ENCODE peak calls at places on chromosomes 16 and 17, in five cellular contexts. One of them, this sample, is unnamed. For H3K27me3, the result is how much of the 10 kb centered on the place peaks cover.

GRCh38 chr17:16486373-16487250 is 5.4 kb downstream of the LRRC75A start:
- DNase-seq in CD4-positive, alpha-beta T cell: no peak
- DNase-seq in cardiac muscle cell: peak
- DNase-seq in IMR-90: peak
- DNase-seq in suprapubic skin: peak
- DNase-seq in this sample: peak

GRCh38 chr17:79624658-79625478 is 14.0 kb upstream of the RBFOX3 start:
- DNase-seq in CD4-positive, alpha-beta T cell: no peak
- DNase-seq in cardiac muscle cell: no peak
- DNase-seq in IMR-90: no peak
- DNase-seq in suprapubic skin: peak
- DNase-seq in this sample: no peak

GRCh38 chr17:47949951-47950350 is 7.7 kb downstream of the PRR15L start:
- DNase-seq in CD4-positive, alpha-beta T cell: no peak
- DNase-seq in suprapubic skin: no peak
- DNase-seq in IMR-90: no peak
- DNase-seq in cardiac muscle cell: no peak
- DNase-seq in this sample: no peak

GRCh38 chr16:67730326-67730725 is 11.2 kb upstream of the GFOD2 start:
- DNase-seq in suprapubic skin: no peak
- DNase-seq in CD4-positive, alpha-beta T cell: no peak
- DNase-seq in cardiac muscle cell: no peak
- DNase-seq in IMR-90: no peak
- DNase-seq in this sample: no peak

GRCh38 chr17:39759204-39759603 is 21.5 kb downstream of the GRB7 start:
- DNase-seq in cardiac muscle cell: no peak
- DNase-seq in suprapubic skin: no peak
- DNase-seq in CD4-positive, alpha-beta T cell: no peak
- DNase-seq in IMR-90: no peak
- DNase-seq in this sample: no peak

GRCh38 chr17:64133546-64134215 is 3.7 kb upstream of the ERN1 start:
- DNase-seq in IMR-90: peak
- DNase-seq in cardiac muscle cell: peak
- DNase-seq in CD4-positive, alpha-beta T cell: no peak
- DNase-seq in suprapubic skin: no peak
- DNase-seq in this sample: peak

GRCh38 chr16:1414532-1415265 is at the start of gene UNKL:
- DNase-seq in cardiac muscle cell: peak
- DNase-seq in suprapubic skin: no peak
- DNase-seq in CD4-positive, alpha-beta T cell: peak
- DNase-seq in IMR-90: peak
- DNase-seq in this sample: peak

GRCh38 chr16:80656731-80657150 is 115.9 kb downstream of the DYNLRB2 start:
- DNase-seq in IMR-90: no peak
- DNase-seq in suprapubic skin: no peak
- DNase-seq in cardiac muscle cell: no peak
- DNase-seq in CD4-positive, alpha-beta T cell: peak
- DNase-seq in this sample: no peak

GRCh38 chr17:44496815-44497214 is 6.4 kb downstream of the GPATCH8 start:
- DNase-seq in suprapubic skin: no peak
- DNase-seq in CD4-positive, alpha-beta T cell: no peak
- DNase-seq in cardiac muscle cell: no peak
- DNase-seq in IMR-90: no peak
- DNase-seq in this sample: no peak

GRCh38 chr16:69930117-69930776 is 20.9 kb upstream of the CLEC18A start:
- DNase-seq in cardiac muscle cell: peak
- DNase-seq in CD4-positive, alpha-beta T cell: peak
- DNase-seq in suprapubic skin: peak
- DNase-seq in IMR-90: peak
- DNase-seq in this sample: peak

GRCh38 chr17:79907217-79907715 is 68.0 kb upstream of the CBX4 start:
- DNase-seq in IMR-90: no peak
- DNase-seq in cardiac muscle cell: no peak
- DNase-seq in suprapubic skin: no peak
- DNase-seq in CD4-positive, alpha-beta T cell: no peak
- DNase-seq in this sample: no peak

GRCh38 chr17:13362341-13363122 is 239.2 kb downstream of the HS3ST3A1 start:
- DNase-seq in cardiac muscle cell: no peak
- DNase-seq in CD4-positive, alpha-beta T cell: no peak
- DNase-seq in suprapubic skin: no peak
- DNase-seq in IMR-90: peak
- DNase-seq in this sample: peak

GRCh38 chr16:8641671-8642070 is 20.2 kb downstream of the METTL22 start:
- DNase-seq in cardiac muscle cell: no peak
- DNase-seq in IMR-90: no peak
- DNase-seq in suprapubic skin: no peak
- DNase-seq in CD4-positive, alpha-beta T cell: no peak
- DNase-seq in this sample: no peak

GRCh38 chr16:65604771-65605170 is 482.9 kb upstream of the CDH11 start:
- DNase-seq in suprapubic skin: no peak
- DNase-seq in CD4-positive, alpha-beta T cell: no peak
- DNase-seq in cardiac muscle cell: no peak
- DNase-seq in IMR-90: no peak
- DNase-seq in this sample: no peak

GRCh38 chr16:88413231-88413630 is 30.5 kb downstream of the ZNF469 start:
- DNase-seq in suprapubic skin: no peak
- DNase-seq in cardiac muscle cell: no peak
- DNase-seq in IMR-90: no peak
- DNase-seq in CD4-positive, alpha-beta T cell: no peak
- DNase-seq in this sample: no peak

GRCh38 chr16:88784074-88784855 is 755 bp downstream of the PIEZO1 start:
- DNase-seq in CD4-positive, alpha-beta T cell: no peak
- DNase-seq in IMR-90: peak
- DNase-seq in cardiac muscle cell: peak
- DNase-seq in suprapubic skin: peak
- DNase-seq in this sample: peak

GRCh38 chr17:52678211-52678610 is 519.7 kb upstream of the CA10 start:
- DNase-seq in cardiac muscle cell: no peak
- DNase-seq in CD4-positive, alpha-beta T cell: no peak
- DNase-seq in IMR-90: no peak
- DNase-seq in suprapubic skin: no peak
- DNase-seq in this sample: no peak

GRCh38 chr17:59370580-59371299 is 39.3 kb downstream of the YPEL2 start:
- DNase-seq in IMR-90: no peak
- DNase-seq in cardiac muscle cell: no peak
- DNase-seq in suprapubic skin: no peak
- DNase-seq in CD4-positive, alpha-beta T cell: no peak
- DNase-seq in this sample: no peak

GRCh38 chr17:17766351-17767095 is 70.3 kb downstream of the SREBF1 start:
- DNase-seq in suprapubic skin: no peak
- DNase-seq in IMR-90: no peak
- DNase-seq in CD4-positive, alpha-beta T cell: no peak
- DNase-seq in cardiac muscle cell: no peak
- DNase-seq in this sample: no peak

GRCh38 chr16:57987441-57988177 is 12.9 kb downstream of the ZNF319 start:
- DNase-seq in CD4-positive, alpha-beta T cell: no peak
- DNase-seq in cardiac muscle cell: no peak
- DNase-seq in suprapubic skin: no peak
- DNase-seq in IMR-90: no peak
- DNase-seq in this sample: no peak

GRCh38 chr17:3867106-3867505 is 21.1 kb upstream of the NCBP3 start:
- DNase-seq in cardiac muscle cell: no peak
- DNase-seq in IMR-90: no peak
- DNase-seq in CD4-positive, alpha-beta T cell: no peak
- DNase-seq in suprapubic skin: no peak
- DNase-seq in this sample: no peak

GRCh38 chr17:61415374-61416210 is 15.9 kb downstream of the TBX2 start:
- DNase-seq in IMR-90: peak
- DNase-seq in cardiac muscle cell: no peak
- DNase-seq in CD4-positive, alpha-beta T cell: no peak
- DNase-seq in suprapubic skin: peak
- DNase-seq in this sample: no peak

GRCh38 chr16:21599994-21600773 is 807 bp downstream of the METTL9 start:
- DNase-seq in suprapubic skin: no peak
- DNase-seq in cardiac muscle cell: peak
- DNase-seq in IMR-90: peak
- DNase-seq in CD4-positive, alpha-beta T cell: peak
- DNase-seq in this sample: no peak

GRCh38 chr16:62035115-62036092 is 834 bp downstream of the CDH8 start:
- DNase-seq in cardiac muscle cell: peak
- DNase-seq in suprapubic skin: no peak
- DNase-seq in IMR-90: no peak
- DNase-seq in CD4-positive, alpha-beta T cell: no peak
- DNase-seq in this sample: no peak

GRCh38 chr16:50155925-50156324 is 2.8 kb downstream of the TENT4B start:
- DNase-seq in suprapubic skin: no peak
- DNase-seq in CD4-positive, alpha-beta T cell: no peak
- DNase-seq in IMR-90: no peak
- DNase-seq in cardiac muscle cell: no peak
- DNase-seq in this sample: no peak

GRCh38 chr16:74035816-74036215 is 260.8 kb upstream of the PSMD7 start:
- DNase-seq in IMR-90: peak
- DNase-seq in suprapubic skin: no peak
- DNase-seq in CD4-positive, alpha-beta T cell: no peak
- DNase-seq in cardiac muscle cell: peak
- DNase-seq in this sample: peak

GRCh38 chr17:44110823-44111633 is 12.4 kb downstream of the HDAC5 start:
- DNase-seq in IMR-90: peak
- DNase-seq in suprapubic skin: peak
- DNase-seq in cardiac muscle cell: peak
- DNase-seq in CD4-positive, alpha-beta T cell: peak
- DNase-seq in this sample: peak

DNA sequence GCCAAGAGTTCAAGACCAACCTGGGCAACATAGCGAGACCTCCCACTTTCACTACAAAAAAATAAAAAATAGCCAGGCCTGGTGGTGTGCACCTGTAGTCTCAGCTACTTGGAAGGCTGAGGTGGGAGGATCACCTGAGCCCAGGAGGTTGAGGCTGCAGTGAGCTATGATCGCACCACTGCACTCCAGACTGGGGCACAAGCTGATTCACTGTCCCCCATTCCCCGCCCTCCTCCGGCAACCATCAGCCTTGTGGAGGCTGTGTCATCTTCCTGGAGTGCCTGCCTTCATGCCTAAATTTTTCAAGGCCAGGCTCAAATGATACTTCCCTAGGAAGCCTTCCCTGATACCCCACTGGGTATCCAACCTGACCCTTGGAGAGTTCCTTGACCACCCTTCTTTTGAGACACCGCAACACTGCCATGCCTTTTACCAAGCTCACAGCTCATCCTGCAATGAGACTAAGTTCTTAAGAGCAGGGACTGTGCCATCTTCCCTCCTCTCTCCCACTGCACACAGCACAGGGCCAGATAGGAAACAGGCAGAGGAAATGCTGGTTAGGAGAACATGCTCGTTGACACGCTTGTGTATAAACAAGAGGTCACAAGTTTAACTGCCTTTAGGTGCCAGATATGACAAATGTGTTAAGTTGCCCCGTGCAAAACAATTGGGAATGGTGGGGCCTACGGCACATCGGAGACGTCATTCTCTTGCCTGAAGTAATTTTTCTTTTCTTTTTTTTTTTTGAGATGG is 3.9 kb upstream of the SRCAP start:
- DNase-seq in IMR-90: no peak
- DNase-seq in suprapubic skin: no peak
- DNase-seq in cardiac muscle cell: no peak
- DNase-seq in CD4-positive, alpha-beta T cell: no peak
- DNase-seq in this sample: no peak
- H3K27me3 ChIP-seq in IMR-90: under half
- H3K27me3 ChIP-seq in suprapubic skin: under half
- H3K27me3 ChIP-seq in cardiac muscle cell: under half
- H3K27me3 ChIP-seq in CD4-positive, alpha-beta T cell: under half
- H3K27me3 ChIP-seq in this sample: under half

DNA sequence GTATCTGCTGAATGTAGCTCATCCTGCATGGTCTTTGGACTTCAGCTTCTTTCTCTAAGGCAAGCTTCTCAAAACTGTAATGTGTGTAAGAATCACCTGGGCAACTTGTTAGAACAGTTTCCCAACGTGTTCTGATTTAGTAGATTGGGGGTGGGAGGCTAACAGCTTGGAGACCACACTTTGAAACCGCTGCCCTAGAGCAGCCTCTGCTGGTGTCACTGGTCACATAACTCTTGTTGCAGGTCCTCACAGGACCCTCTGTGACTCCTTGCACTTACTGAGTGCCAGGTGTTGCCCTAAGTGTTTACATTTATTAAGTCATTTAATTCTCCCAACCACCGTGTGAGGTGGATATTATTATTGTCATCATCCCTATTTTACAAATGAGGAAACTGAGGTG is 9.9 kb downstream of the SLC35G3 start:
- DNase-seq in cardiac muscle cell: no peak
- DNase-seq in suprapubic skin: no peak
- DNase-seq in IMR-90: no peak
- DNase-seq in CD4-positive, alpha-beta T cell: no peak
- DNase-seq in this sample: no peak
- TF ChIP-seq CTCF in cardiac muscle cell: no peak
- TF ChIP-seq CTCF in suprapubic skin: no peak
- TF ChIP-seq CTCF in IMR-90: no peak
- TF ChIP-seq CTCF in CD4-positive, alpha-beta T cell: no peak
- TF ChIP-seq CTCF in this sample: no peak

DNA sequence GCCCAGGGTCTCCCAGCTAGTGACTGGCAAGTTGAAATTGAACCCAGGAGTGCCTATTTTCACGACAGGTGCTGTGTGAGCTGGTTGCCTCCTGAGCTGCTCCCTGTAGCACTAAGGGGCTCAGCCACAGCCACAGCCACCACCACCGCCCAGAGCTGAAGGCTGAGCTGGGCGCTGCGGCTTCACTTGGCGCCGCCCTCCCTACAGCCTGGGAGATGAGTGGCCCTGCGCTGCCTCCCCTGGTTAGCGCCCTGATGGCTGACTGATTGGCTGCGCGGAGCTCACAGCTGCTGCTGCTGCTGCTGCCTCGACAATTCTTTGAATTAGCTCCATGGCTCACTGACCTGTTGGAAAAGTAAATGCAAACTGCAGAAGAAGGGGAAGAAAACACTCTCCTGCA is 91.8 kb upstream of the TMEM132E start:
- DNase-seq in IMR-90: no peak
- DNase-seq in suprapubic skin: no peak
- DNase-seq in cardiac muscle cell: no peak
- DNase-seq in CD4-positive, alpha-beta T cell: no peak
- DNase-seq in this sample: no peak
- H3K27me3 ChIP-seq in IMR-90: under half
- H3K27me3 ChIP-seq in suprapubic skin: half or more
- H3K27me3 ChIP-seq in cardiac muscle cell: half or more
- H3K27me3 ChIP-seq in CD4-positive, alpha-beta T cell: under half
- H3K27me3 ChIP-seq in this sample: under half

GRCh38 chr16:23729503-23730424 is 16.7 kb upstream of the ERN2 start:
- DNase-seq in suprapubic skin: no peak
- DNase-seq in IMR-90: peak
- DNase-seq in CD4-positive, alpha-beta T cell: no peak
- DNase-seq in cardiac muscle cell: no peak
- DNase-seq in this sample: peak

GRCh38 chr16:23726710-23727109 is 13.7 kb upstream of the ERN2 start:
- DNase-seq in IMR-90: no peak
- DNase-seq in CD4-positive, alpha-beta T cell: no peak
- DNase-seq in cardiac muscle cell: no peak
- DNase-seq in suprapubic skin: no peak
- DNase-seq in this sample: no peak

GRCh38 chr16:23724438-23725131 is 11.6 kb upstream of the ERN2 start:
- DNase-seq in CD4-positive, alpha-beta T cell: no peak
- DNase-seq in cardiac muscle cell: no peak
- DNase-seq in IMR-90: peak
- DNase-seq in suprapubic skin: no peak
- DNase-seq in this sample: no peak

DNA sequence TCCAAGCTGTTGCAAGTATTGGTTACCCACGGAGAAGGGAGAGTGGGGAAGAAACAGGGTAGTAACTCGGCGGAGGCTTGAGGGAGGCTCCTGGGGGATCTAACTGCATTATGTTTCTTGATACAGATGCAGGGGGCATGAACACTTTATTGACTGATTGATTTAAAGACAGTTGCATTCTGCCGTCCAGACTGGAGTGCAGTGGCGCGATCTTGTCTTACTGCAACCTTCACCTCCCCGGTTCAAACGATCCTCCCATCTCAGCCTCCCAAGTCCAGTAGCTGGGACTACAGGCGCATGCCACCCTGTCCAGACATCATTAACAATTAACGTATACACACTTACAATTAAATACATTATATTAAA is 15.1 kb upstream of the ERN2 start:
- DNase-seq in cardiac muscle cell: no peak
- DNase-seq in IMR-90: no peak
- DNase-seq in CD4-positive, alpha-beta T cell: no peak
- DNase-seq in suprapubic skin: no peak
- DNase-seq in this sample: no peak
- TF ChIP-seq CTCF in cardiac muscle cell: no peak
- TF ChIP-seq CTCF in IMR-90: no peak
- TF ChIP-seq CTCF in CD4-positive, alpha-beta T cell: peak
- TF ChIP-seq CTCF in suprapubic skin: no peak
- TF ChIP-seq CTCF in this sample: no peak